ENCODE peak calls at places on chromosomes 1 and 21, in nine cellular contexts. W, I, K, A, Q, D, U, C and G are unnamed samples. For H3K4me1, the result is how much of the 10 kb centered on the place peaks cover.

GRCh38 chr1:151924691-151925587 is 15.6 kb upstream of the THEM4 start:
- DNase-seq in K (no peak), W (no peak), A (no peak), D (no peak), C (no peak), I (no peak), U (no peak), Q (no peak), G (no peak)

GRCh38 chr1:41954533-41954944 is 35.8 kb upstream of the HIVEP3 start:
- DNase-seq in K (peak), C (no peak), A (no peak), W (no peak), I (peak), U (no peak), Q (no peak), D (peak), G (no peak)

GRCh38 chr1:92029241-92029922 is 403 bp upstream of the EPHX4 start:
- DNase-seq in A (no peak), I (peak), Q (no peak), K (peak), D (no peak), W (no peak), U (no peak), C (no peak), G (no peak)

GRCh38 chr1:11752359-11753208 is 9.4 kb upstream of the C1orf167 start:
- DNase-seq in D (no peak), U (no peak), I (no peak), Q (no peak), K (no peak), W (no peak), A (no peak), C (no peak), G (no peak)

GRCh38 chr1:178361847-178362246 is 134.9 kb downstream of the CLEC20A start:
- DNase-seq in W (no peak), K (no peak), I (no peak), A (no peak), C (no peak), D (no peak), Q (no peak), U (no peak), G (no peak)

GRCh38 chr1:35269190-35269988 is 880 bp downstream of the ZMYM4 start:
- DNase-seq in W (no peak), C (no peak), K (no peak), Q (no peak), U (no peak), A (no peak), D (no peak), I (peak), G (no peak)

GRCh38 chr1:84339503-84339902 is 38.0 kb downstream of the SAMD13 start:
- DNase-seq in I (no peak), K (peak), W (no peak), A (no peak), D (no peak), Q (peak), U (no peak), C (no peak), G (no peak)

GRCh38 chr1:241608379-241609033 is 31.7 kb downstream of the CHML start:
- DNase-seq in Q (no peak), K (peak), W (no peak), I (peak), D (no peak), U (no peak), C (no peak), A (no peak), G (no peak)

GRCh38 chr21:45590246-45590725 is 48.0 kb upstream of the SLC19A1 start:
- DNase-seq in C (no peak), K (peak), W (peak), Q (no peak), U (peak), D (no peak), I (peak), A (peak), G (peak)

GRCh38 chr1:54774820-54775498 is 10.6 kb upstream of the PARS2 start:
- DNase-seq in Q (peak), A (no peak), U (no peak), I (peak), W (no peak), C (no peak), D (peak), K (peak), G (no peak)

GRCh38 chr1:114669562-114670082 is at the start of gene DENND2C:
- DNase-seq in D (no peak), W (no peak), Q (no peak), U (no peak), I (no peak), A (no peak), K (no peak), C (no peak), G (no peak)

GRCh38 chr1:185279571-185279970 is 37.5 kb downstream of the IVNS1ABP start:
- DNase-seq in U (no peak), Q (no peak), I (no peak), W (no peak), C (no peak), K (peak), A (no peak), D (no peak), G (no peak)

GRCh38 chr1:206608108-206608698 is 4.1 kb downstream of the EIF2D start:
- DNase-seq in U (peak), A (no peak), K (peak), C (no peak), I (peak), W (no peak), D (peak), Q (peak), G (no peak)

GRCh38 chr1:243529512-243529911 is 273.7 kb downstream of the SDCCAG8 start:
- DNase-seq in U (no peak), W (no peak), C (no peak), A (no peak), Q (no peak), I (no peak), K (no peak), D (no peak), G (no peak)

GRCh38 chr21:34910396-34910795 is 138.7 kb downstream of the RUNX1 start:
- DNase-seq in U (no peak), K (no peak), C (no peak), I (no peak), A (no peak), Q (peak), D (no peak), W (no peak), G (no peak)

GRCh38 chr1:226882187-226882586 is 11.8 kb downstream of the PSEN2 start:
- DNase-seq in K (no peak), Q (no peak), C (no peak), I (no peak), A (no peak), D (no peak), U (no peak), W (no peak), G (no peak)

GRCh38 chr21:37159053-37159776 is 86.2 kb downstream of the TTC3 start:
- DNase-seq in A (no peak), K (peak), Q (no peak), C (no peak), D (no peak), W (no peak), U (no peak), I (peak), G (no peak)

GRCh38 chr1:201648911-201649775 is 110.2 kb downstream of the NAV1 start:
- DNase-seq in W (no peak), D (no peak), A (peak), C (no peak), I (peak), Q (peak), U (peak), K (peak), G (no peak)

GRCh38 chr1:236038034-236038433 is 26.9 kb downstream of the NID1 start:
- DNase-seq in A (no peak), C (no peak), I (no peak), D (no peak), W (no peak), U (no peak), Q (no peak), K (no peak), G (no peak)

DNA sequence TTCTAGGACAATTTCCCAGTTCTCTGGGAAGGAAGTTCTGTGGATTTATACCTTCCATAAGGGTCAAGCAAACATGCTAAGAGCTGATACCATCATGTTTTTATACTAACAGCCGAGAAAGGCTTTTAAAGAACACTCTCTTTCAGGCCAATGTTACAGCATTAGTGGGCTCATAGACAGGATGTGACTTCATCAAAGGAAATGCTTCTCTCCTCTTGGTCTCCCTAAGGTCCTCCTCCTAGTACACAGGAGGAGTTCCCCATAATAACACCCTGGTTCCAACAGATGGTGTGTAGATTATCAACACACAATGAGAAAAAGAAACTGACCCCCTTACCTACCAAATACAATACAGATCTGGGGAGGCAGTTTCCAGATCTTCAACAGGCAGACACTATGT is 26.7 kb upstream of the GLIS1 start:
- DNase-seq in I (peak), W (no peak), D (no peak), K (peak), U (no peak), Q (no peak), C (no peak), A (no peak), G (no peak)
- H3K4me1 ChIP-seq in I (under half), W (under half), D (under half), K (under half), U (under half), Q (under half), C (under half), A (under half), G (under half)

DNA sequence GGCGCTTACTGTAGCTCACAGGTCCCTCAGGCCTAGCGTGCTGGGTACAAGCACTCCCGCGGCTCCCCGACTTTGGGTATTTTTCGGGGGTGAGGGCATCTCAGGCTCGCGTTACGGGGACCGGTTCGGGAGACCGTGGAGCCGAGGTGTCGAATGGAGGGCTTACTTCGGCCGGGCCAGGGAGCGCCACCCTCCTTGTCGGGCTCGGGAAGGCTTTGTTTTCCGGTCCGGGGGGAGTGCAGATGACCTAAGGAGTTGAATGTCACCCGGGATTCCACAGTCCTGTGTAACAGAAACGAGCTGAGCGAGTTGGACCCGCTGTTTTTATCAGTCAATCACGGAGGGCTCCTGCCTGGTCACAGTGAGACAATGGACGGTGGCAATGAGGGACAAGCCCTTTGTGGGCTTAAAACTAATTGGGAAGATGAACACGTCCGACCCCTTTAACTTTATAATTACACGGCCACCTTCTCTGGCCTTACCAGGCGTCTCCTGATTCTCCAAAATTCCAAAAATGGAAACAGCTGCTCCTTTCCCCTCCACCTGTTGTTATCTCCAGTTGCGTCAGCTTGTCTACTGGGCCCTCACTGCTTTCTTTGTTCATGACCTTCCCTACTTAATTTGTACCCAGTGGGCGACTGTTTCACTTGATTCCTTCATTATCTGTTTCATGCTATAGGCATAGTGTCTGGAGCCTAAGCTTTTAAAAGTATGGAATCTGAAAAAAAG is 912 bp upstream of the TRIM45 start:
- DNase-seq in I (no peak), A (no peak), D (no peak), U (no peak), Q (no peak), C (no peak), W (no peak), K (no peak), G (no peak)
- H3K4me1 ChIP-seq in I (under half), A (under half), D (under half), U (under half), Q (under half), C (under half), W (under half), K (under half), G (under half)

GRCh38 chr1:181114574-181115366 is 26.3 kb downstream of the IER5 start:
- DNase-seq in A (peak), Q (no peak), I (no peak), U (no peak), W (no peak), K (no peak), D (no peak), C (no peak), G (no peak)

GRCh38 chr1:181117648-181118449 is 29.3 kb downstream of the IER5 start:
- DNase-seq in Q (peak), D (peak), C (no peak), I (peak), A (no peak), W (no peak), U (peak), K (peak), G (no peak)

GRCh38 chr1:181119076-181119989 is 30.8 kb downstream of the IER5 start:
- DNase-seq in U (no peak), Q (no peak), D (peak), I (no peak), C (no peak), W (no peak), A (no peak), K (no peak), G (peak)

GRCh38 chr1:181115367-181115684 is 26.8 kb downstream of the IER5 start:
- DNase-seq in W (no peak), U (no peak), Q (no peak), A (no peak), C (no peak), K (no peak), I (no peak), D (no peak), G (no peak)

DNA sequence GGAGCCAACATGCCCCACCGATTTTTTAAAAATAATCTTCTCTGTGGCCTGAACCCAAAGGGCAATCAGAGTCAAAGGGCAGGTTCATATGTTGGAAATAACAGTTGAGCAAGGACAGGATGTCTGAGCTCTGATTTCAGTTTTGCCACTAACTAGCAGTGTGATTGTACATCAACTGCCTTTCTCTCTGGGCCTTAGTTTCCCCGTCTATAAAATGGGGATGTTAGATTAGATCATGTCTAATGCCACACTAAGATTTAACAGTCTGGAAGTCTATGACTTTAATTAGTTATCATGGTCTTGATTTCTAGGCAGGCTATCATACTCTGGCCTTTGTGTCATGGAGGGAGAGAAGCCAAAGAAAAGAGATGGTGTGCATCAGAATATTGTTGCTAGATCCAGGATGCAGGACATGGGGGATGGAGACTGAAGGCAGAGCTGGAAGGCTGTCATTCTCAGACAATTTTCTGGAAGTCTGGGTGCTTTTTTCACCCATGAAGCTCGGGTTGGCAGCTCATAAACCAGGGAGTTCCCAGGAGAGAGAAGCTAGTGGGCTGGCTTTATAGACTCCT is 28.4 kb downstream of the IER5 start:
- DNase-seq in C (no peak), D (no peak), Q (no peak), I (no peak), W (no peak), U (no peak), K (no peak), A (no peak), G (no peak)
- H3K4me1 ChIP-seq in C (half or more), D (half or more), Q (under half), I (under half), W (under half), U (under half), K (under half), A (under half), G (half or more)

GRCh38 chr1:27538793-27539192 is 48.8 kb upstream of the WASF2 start:
- DNase-seq in A (no peak), W (no peak), K (peak), I (peak), Q (no peak), U (no peak), D (no peak), C (no peak), G (no peak)

GRCh38 chr1:27536767-27537166 is 46.8 kb upstream of the WASF2 start:
- DNase-seq in U (peak), I (peak), W (peak), K (peak), D (no peak), Q (peak), C (no peak), A (peak), G (no peak)

GRCh38 chr1:27542463-27543273 is 52.7 kb upstream of the WASF2 start:
- DNase-seq in I (peak), W (peak), A (peak), K (peak), Q (peak), C (no peak), D (peak), U (peak), G (no peak)

GRCh38 chr1:27536004-27536757 is 46.2 kb upstream of the WASF2 start:
- DNase-seq in Q (no peak), D (no peak), W (no peak), A (no peak), K (no peak), U (no peak), I (no peak), C (no peak), G (no peak)

DNA sequence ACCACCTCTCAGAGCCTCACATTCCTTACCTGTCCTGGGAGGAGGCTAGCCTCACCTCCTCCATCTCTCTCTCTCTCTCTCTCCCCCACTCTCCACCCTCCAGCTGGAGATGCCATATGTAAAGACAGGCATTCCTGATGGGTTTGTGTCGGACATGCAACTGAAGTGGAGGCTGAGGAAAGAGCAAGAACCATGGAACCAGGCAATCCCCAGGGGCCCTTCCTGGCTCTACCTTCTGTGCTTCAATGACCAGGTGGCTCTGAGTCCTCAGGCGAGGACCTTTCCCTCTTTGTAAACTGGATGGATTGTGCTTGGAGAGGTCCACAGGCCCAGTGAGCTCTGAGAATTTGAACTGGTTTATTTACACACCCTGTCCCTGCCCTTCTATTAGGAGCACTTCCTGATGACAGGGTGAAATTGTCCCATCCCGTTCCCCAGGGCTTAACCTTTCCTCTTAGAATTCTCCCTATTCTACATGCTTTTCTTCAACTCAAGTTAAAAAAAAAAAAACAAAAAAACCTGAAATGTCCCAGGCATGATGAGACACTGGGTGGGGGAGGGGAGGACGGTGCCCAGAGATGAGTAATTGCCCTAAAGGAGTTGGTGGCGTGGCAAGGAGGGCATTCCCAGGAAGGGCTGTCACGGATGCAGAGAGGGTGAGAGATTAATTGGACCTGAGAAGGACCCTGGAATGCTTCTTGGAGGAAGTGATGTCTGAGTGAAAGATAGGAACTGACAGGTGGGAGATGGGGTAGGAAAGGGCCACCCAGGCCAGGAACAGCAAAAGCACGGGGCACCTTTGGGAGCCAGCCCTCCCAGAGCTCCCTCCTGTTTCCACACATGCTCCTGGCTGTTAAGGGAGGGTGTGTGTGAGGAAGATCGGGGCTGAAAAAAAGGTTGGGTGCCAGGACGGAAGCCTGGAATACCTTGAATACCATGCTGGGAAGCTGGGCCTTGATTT is 50.2 kb upstream of the WASF2 start:
- DNase-seq in D (peak), A (peak), K (peak), C (no peak), Q (peak), I (peak), W (no peak), U (peak), G (no peak)
- H3K4me1 ChIP-seq in D (half or more), A (under half), K (half or more), C (half or more), Q (half or more), I (half or more), W (half or more), U (half or more), G (half or more)